ENCODE peak calls at places on chromosomes 12 and 14, in seven cellular contexts. One of them, this sample, is unnamed.

GRCh38 chr12:28500373-28501024 is 310.2 kb downstream of the CCDC91 start:
- DNase-seq in esophagus squamous epithelium: no peak
- DNase-seq in ovary: no peak
- DNase-seq in H1: no peak
- DNase-seq in body of pancreas: no peak
- DNase-seq in upper lobe of left lung: no peak
- DNase-seq in prostate gland: no peak
- DNase-seq in this sample: peak; percentile 69

GRCh38 chr12:55965941-55966407 is at the start of gene PMEL:
- DNase-seq in H1: no peak
- DNase-seq in body of pancreas: no peak
- DNase-seq in upper lobe of left lung: no peak
- DNase-seq in prostate gland: no peak
- DNase-seq in esophagus squamous epithelium: no peak
- DNase-seq in ovary: no peak
- DNase-seq in this sample: no peak

GRCh38 chr12:55619352-55620138 is 17.1 kb upstream of the OR10P1 start:
- DNase-seq in upper lobe of left lung: no peak
- DNase-seq in prostate gland: peak; percentile 63
- DNase-seq in ovary: no peak
- DNase-seq in H1: peak; percentile 43
- DNase-seq in esophagus squamous epithelium: no peak
- DNase-seq in body of pancreas: peak; percentile 51
- DNase-seq in this sample: peak; percentile 80

GRCh38 chr14:54381821-54382220 is 15.0 kb upstream of the CDKN3 start:
- DNase-seq in upper lobe of left lung: no peak
- DNase-seq in H1: no peak
- DNase-seq in ovary: no peak
- DNase-seq in body of pancreas: no peak
- DNase-seq in prostate gland: no peak
- DNase-seq in esophagus squamous epithelium: no peak
- DNase-seq in this sample: no peak

GRCh38 chr14:99391671-99392070 is 89.0 kb downstream of the SETD3 start:
- DNase-seq in upper lobe of left lung: peak; percentile 59
- DNase-seq in body of pancreas: no peak
- DNase-seq in esophagus squamous epithelium: no peak
- DNase-seq in prostate gland: no peak
- DNase-seq in ovary: no peak
- DNase-seq in H1: no peak
- DNase-seq in this sample: no peak

GRCh38 chr12:14554281-14555008 is 13.2 kb downstream of the PLBD1 start:
- DNase-seq in upper lobe of left lung: peak; percentile 94
- DNase-seq in prostate gland: peak; percentile 73
- DNase-seq in esophagus squamous epithelium: no peak
- DNase-seq in H1: no peak
- DNase-seq in ovary: peak; percentile 33
- DNase-seq in body of pancreas: peak; percentile 91
- DNase-seq in this sample: no peak

GRCh38 chr14:60777856-60778578 is 43.5 kb downstream of the MNAT1 start:
- DNase-seq in esophagus squamous epithelium: no peak
- DNase-seq in body of pancreas: no peak
- DNase-seq in H1: no peak
- DNase-seq in prostate gland: no peak
- DNase-seq in upper lobe of left lung: no peak
- DNase-seq in ovary: no peak
- DNase-seq in this sample: no peak

GRCh38 chr14:84657866-84658385 is 872.0 kb upstream of the FLRT2 start:
- DNase-seq in upper lobe of left lung: no peak
- DNase-seq in esophagus squamous epithelium: no peak
- DNase-seq in prostate gland: no peak
- DNase-seq in ovary: no peak
- DNase-seq in body of pancreas: no peak
- DNase-seq in H1: no peak
- DNase-seq in this sample: no peak

GRCh38 chr12:104737682-104738370 is 220.3 kb downstream of the SLC41A2 start:
- DNase-seq in body of pancreas: no peak
- DNase-seq in prostate gland: no peak
- DNase-seq in H1: no peak
- DNase-seq in upper lobe of left lung: no peak
- DNase-seq in esophagus squamous epithelium: no peak
- DNase-seq in ovary: no peak
- DNase-seq in this sample: no peak

GRCh38 chr14:84036863-84037262 is 1493.1 kb upstream of the FLRT2 start:
- DNase-seq in esophagus squamous epithelium: no peak
- DNase-seq in prostate gland: no peak
- DNase-seq in H1: no peak
- DNase-seq in upper lobe of left lung: no peak
- DNase-seq in ovary: no peak
- DNase-seq in body of pancreas: no peak
- DNase-seq in this sample: no peak

GRCh38 chr14:76908834-76909233 is 82.6 kb downstream of the LRRC74A start:
- DNase-seq in H1: no peak
- DNase-seq in ovary: no peak
- DNase-seq in upper lobe of left lung: peak; percentile 59
- DNase-seq in esophagus squamous epithelium: no peak
- DNase-seq in body of pancreas: no peak
- DNase-seq in prostate gland: no peak
- DNase-seq in this sample: no peak
- TF ChIP-seq POLR2A in H1: no peak
- TF ChIP-seq POLR2A in ovary: no peak
- TF ChIP-seq POLR2A in upper lobe of left lung: no peak
- TF ChIP-seq POLR2A in esophagus squamous epithelium: no peak
- TF ChIP-seq POLR2A in body of pancreas: no peak
- TF ChIP-seq POLR2A in prostate gland: no peak
- TF ChIP-seq POLR2A in this sample: no peak

GRCh38 chr12:127677537-127678131 is 589.3 kb upstream of the TMEM132C start:
- DNase-seq in prostate gland: peak; percentile 36
- DNase-seq in ovary: peak; percentile 49
- DNase-seq in upper lobe of left lung: peak; percentile 41
- DNase-seq in esophagus squamous epithelium: no peak
- DNase-seq in body of pancreas: peak; percentile 68
- DNase-seq in H1: peak; percentile 69
- DNase-seq in this sample: peak; percentile 59

GRCh38 chr12:127670796-127671195 is 596.2 kb upstream of the TMEM132C start:
- DNase-seq in ovary: no peak
- DNase-seq in prostate gland: no peak
- DNase-seq in H1: no peak
- DNase-seq in body of pancreas: no peak
- DNase-seq in upper lobe of left lung: no peak
- DNase-seq in esophagus squamous epithelium: no peak
- DNase-seq in this sample: no peak

GRCh38 chr12:127678945-127679344 is 588.0 kb upstream of the TMEM132C start:
- DNase-seq in ovary: no peak
- DNase-seq in prostate gland: no peak
- DNase-seq in H1: no peak
- DNase-seq in body of pancreas: no peak
- DNase-seq in upper lobe of left lung: no peak
- DNase-seq in esophagus squamous epithelium: no peak
- DNase-seq in this sample: no peak

GRCh38 chr12:127680516-127680915 is 586.5 kb upstream of the TMEM132C start:
- DNase-seq in H1: no peak
- DNase-seq in prostate gland: no peak
- DNase-seq in body of pancreas: no peak
- DNase-seq in esophagus squamous epithelium: no peak
- DNase-seq in ovary: no peak
- DNase-seq in upper lobe of left lung: no peak
- DNase-seq in this sample: no peak

DNA sequence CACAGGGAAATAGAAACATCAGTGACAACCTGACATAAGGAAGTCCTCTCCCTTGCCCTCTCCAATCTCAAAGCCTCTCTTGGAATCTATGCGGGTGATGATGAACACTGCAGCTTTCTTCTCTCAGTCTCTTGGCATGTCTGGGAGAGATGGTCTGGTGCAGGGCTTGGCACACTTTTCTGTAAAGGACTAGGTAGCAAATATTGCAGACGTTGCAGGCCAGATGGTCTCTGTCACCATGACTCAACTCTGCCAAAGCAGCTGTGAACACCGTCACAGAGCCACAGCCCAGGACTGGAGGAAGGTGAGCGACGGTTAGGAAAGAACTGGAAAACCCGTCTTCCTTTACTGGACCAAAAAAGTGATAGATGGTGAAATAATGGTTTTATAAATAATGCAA is 591.0 kb upstream of the TMEM132C start:
- DNase-seq in body of pancreas: no peak
- DNase-seq in upper lobe of left lung: no peak
- DNase-seq in ovary: no peak
- DNase-seq in esophagus squamous epithelium: no peak
- DNase-seq in prostate gland: no peak
- DNase-seq in H1: no peak
- DNase-seq in this sample: no peak
- TF ChIP-seq POLR2A in body of pancreas: no peak
- TF ChIP-seq POLR2A in upper lobe of left lung: no peak
- TF ChIP-seq POLR2A in ovary: no peak
- TF ChIP-seq POLR2A in esophagus squamous epithelium: no peak
- TF ChIP-seq POLR2A in prostate gland: no peak
- TF ChIP-seq POLR2A in H1: no peak
- TF ChIP-seq POLR2A in this sample: no peak

DNA sequence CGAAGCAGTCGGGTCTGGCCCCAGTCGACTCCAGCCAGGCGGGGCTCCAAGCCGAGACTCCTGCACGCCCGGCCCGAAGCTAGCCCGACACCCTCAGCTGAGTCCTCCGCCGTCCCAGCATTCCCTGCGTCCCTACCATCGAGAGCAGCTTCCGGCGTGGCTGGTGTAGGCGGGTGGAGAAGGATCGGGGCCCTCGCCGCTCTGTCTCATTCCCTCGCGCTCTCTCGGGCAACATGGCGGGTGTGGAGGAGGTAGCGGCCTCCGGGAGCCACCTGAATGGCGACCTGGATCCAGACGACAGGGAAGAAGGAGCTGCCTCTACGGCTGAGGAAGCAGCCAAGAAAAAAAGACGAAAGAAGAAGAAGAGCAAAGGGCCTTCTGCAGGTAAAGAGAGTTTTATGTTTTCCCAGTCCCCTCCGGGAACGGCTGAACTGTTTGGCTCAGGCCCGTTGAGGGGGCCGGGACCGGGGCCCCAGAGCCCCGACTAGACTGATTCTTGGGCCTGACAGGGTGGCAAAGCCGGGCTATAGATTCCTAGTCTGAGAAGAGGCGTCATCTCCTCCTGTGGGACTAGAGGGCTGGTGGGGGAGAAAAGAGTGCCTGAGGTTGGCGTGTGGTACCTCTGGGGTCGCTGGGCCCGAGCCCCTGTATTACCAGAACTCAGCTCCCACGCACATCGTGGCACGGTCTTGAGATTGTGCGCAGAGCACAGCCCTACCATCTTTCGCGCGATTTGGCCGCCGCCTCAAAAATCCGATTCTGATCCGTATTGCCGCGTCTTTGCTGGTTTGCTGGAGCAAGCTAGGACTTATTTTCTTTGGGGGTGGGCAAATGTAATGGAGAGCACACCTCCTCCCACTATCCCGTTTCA is at the start of gene METAP2:
- DNase-seq in upper lobe of left lung: peak; percentile 97
- DNase-seq in esophagus squamous epithelium: peak; percentile 75
- DNase-seq in prostate gland: peak; percentile 97
- DNase-seq in ovary: peak; percentile 94
- DNase-seq in H1: peak; percentile 87
- DNase-seq in body of pancreas: peak; percentile 97
- DNase-seq in this sample: peak; percentile 96
- TF ChIP-seq POLR2A in upper lobe of left lung: peak; percentile 85
- TF ChIP-seq POLR2A in esophagus squamous epithelium: peak; percentile 93
- TF ChIP-seq POLR2A in prostate gland: peak; percentile 77
- TF ChIP-seq POLR2A in ovary: peak; percentile 84
- TF ChIP-seq POLR2A in H1: peak; percentile 87
- TF ChIP-seq POLR2A in body of pancreas: peak; percentile 99
- TF ChIP-seq POLR2A in this sample: peak; percentile 98

GRCh38 chr14:50718949-50719348 is 50.8 kb upstream of the SAV1 start:
- DNase-seq in upper lobe of left lung: no peak
- DNase-seq in H1: no peak
- DNase-seq in body of pancreas: no peak
- DNase-seq in esophagus squamous epithelium: no peak
- DNase-seq in ovary: no peak
- DNase-seq in prostate gland: no peak
- DNase-seq in this sample: no peak
- TF ChIP-seq POLR2A in upper lobe of left lung: no peak
- TF ChIP-seq POLR2A in H1: no peak
- TF ChIP-seq POLR2A in body of pancreas: no peak
- TF ChIP-seq POLR2A in esophagus squamous epithelium: no peak
- TF ChIP-seq POLR2A in ovary: no peak
- TF ChIP-seq POLR2A in prostate gland: no peak
- TF ChIP-seq POLR2A in this sample: no peak

DNA sequence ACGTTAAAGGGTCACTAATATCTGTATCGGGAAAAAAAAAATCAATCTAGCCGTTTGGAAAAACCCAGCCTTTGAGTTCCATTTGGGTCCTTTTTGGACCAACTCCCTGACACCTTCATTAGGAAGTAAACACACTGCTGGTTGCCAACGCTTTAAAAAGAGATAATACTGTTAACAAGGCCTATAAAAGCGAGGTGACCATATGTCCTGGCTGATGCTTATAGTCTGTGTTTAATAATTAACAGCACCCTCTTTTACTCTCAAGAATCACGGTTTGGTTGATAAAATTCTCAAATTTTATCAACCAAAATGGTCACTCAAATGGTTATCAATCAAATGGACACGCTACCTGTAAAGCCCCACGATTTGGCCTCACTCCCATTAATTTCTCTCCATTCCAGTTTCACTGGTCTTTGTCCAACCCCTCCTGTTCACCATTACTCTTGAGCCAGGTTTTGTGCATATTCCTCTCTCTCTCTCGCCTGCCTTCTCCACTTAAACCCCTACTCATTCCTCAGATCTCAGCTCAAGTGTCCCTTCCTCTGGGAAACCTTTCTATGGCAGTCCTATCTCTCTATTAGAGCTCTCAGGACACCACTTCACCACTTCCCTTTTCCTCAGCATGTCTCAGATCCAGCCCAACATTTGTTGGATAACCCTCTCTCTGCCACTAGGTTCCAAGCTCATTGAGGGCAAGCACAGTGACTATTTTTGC is 9.5 kb downstream of the BTG1 start:
- DNase-seq in ovary: no peak
- DNase-seq in body of pancreas: peak; percentile 32
- DNase-seq in prostate gland: no peak
- DNase-seq in upper lobe of left lung: no peak
- DNase-seq in H1: no peak
- DNase-seq in esophagus squamous epithelium: no peak
- DNase-seq in this sample: no peak
- TF ChIP-seq POLR2A in ovary: no peak
- TF ChIP-seq POLR2A in body of pancreas: peak; percentile 25
- TF ChIP-seq POLR2A in prostate gland: no peak
- TF ChIP-seq POLR2A in upper lobe of left lung: no peak
- TF ChIP-seq POLR2A in H1: no peak
- TF ChIP-seq POLR2A in esophagus squamous epithelium: no peak
- TF ChIP-seq POLR2A in this sample: no peak

GRCh38 chr12:7093892-7094291 is 1.6 kb upstream of the C1R start:
- DNase-seq in H1: no peak
- DNase-seq in body of pancreas: no peak
- DNase-seq in prostate gland: no peak
- DNase-seq in ovary: peak; percentile 59
- DNase-seq in upper lobe of left lung: no peak
- DNase-seq in esophagus squamous epithelium: no peak
- DNase-seq in this sample: no peak
- TF ChIP-seq POLR2A in H1: no peak
- TF ChIP-seq POLR2A in body of pancreas: peak; percentile 30
- TF ChIP-seq POLR2A in prostate gland: no peak
- TF ChIP-seq POLR2A in ovary: peak; percentile 8
- TF ChIP-seq POLR2A in upper lobe of left lung: no peak
- TF ChIP-seq POLR2A in esophagus squamous epithelium: no peak
- TF ChIP-seq POLR2A in this sample: peak; percentile 48

GRCh38 chr14:73787760-73788508 is 63.7 kb upstream of the PTGR2 start:
- DNase-seq in H1: no peak
- DNase-seq in upper lobe of left lung: no peak
- DNase-seq in body of pancreas: no peak
- DNase-seq in prostate gland: no peak
- DNase-seq in esophagus squamous epithelium: no peak
- DNase-seq in ovary: no peak
- DNase-seq in this sample: peak; percentile 60
- TF ChIP-seq POLR2A in H1: no peak
- TF ChIP-seq POLR2A in upper lobe of left lung: no peak
- TF ChIP-seq POLR2A in body of pancreas: no peak
- TF ChIP-seq POLR2A in prostate gland: no peak
- TF ChIP-seq POLR2A in esophagus squamous epithelium: no peak
- TF ChIP-seq POLR2A in ovary: no peak
- TF ChIP-seq POLR2A in this sample: no peak